ENCODE peak calls at places on chromosomes 6 and 20, in ten cellular contexts. S is mucosa of descending colon; F is CD8-positive, alpha-beta memory T cell; Q is activated T-cell treated with anti-CD3 and anti-CD28 coated beads for 1 hour; Z is epithelial cell of prostate; U is AG10803; L is chondrocyte; H is germinal center; R is KBM-7; P is HL-60. Y is an unnamed sample.

GRCh38 chr6:128311944-128312570 is 208.3 kb downstream of the PTPRK start:
- DNase-seq in Z (no peak), S (no peak), Q (no peak), F (no peak), L (no peak), P (peak; percentile 62), R (peak; percentile 60), U (no peak), H (no peak), Y (peak; percentile 11)

GRCh38 chr6:108570518-108570917 is 9.8 kb downstream of the FOXO3 start:
- DNase-seq in R (no peak), H (no peak), P (no peak), F (no peak), L (no peak), Q (no peak), S (no peak), U (no peak), Z (no peak), Y (no peak)

GRCh38 chr20:4869290-4870193 is 131.8 kb downstream of the SLC23A2 start:
- DNase-seq in S (peak; percentile 29), F (no peak), R (no peak), U (no peak), P (no peak), Z (peak; percentile 93), Q (no peak), H (no peak), L (no peak), Y (no peak)

GRCh38 chr6:15776458-15776980 is 113.7 kb upstream of the DTNBP1 start:
- DNase-seq in L (no peak), Z (no peak), Q (no peak), H (no peak), R (no peak), S (no peak), F (no peak), U (no peak), P (no peak), Y (no peak)

GRCh38 chr6:53737746-53738145 is 57.1 kb upstream of the LRRC1 start:
- DNase-seq in F (no peak), R (no peak), U (no peak), L (no peak), Q (no peak), H (no peak), Z (no peak), S (no peak), P (no peak), Y (no peak)

GRCh38 chr20:58032599-58032998 is 195.9 kb downstream of the ANKRD60 start:
- DNase-seq in L (no peak), Z (no peak), F (no peak), S (no peak), Q (no peak), U (no peak), H (no peak), P (no peak), R (no peak), Y (no peak)

GRCh38 chr6:42693725-42694323 is 28.6 kb downstream of the PRPH2 start:
- DNase-seq in R (peak; percentile 47), L (no peak), U (peak; percentile 27), H (no peak), Q (no peak), F (no peak), P (no peak), S (no peak), Z (no peak), Y (no peak)

GRCh38 chr6:125008261-125008671 is 46.0 kb downstream of the RNF217 start:
- DNase-seq in U (peak; percentile 48), P (no peak), Q (no peak), Z (no peak), S (no peak), L (no peak), H (no peak), F (no peak), R (no peak), Y (no peak)